ENCODE peak calls at places on chromosomes 3 and 15, in seven cellular contexts. K is prostate gland, W is upper lobe of left lung, E is adrenal gland, C is heart left ventricle, I is HCT116, Z is H1. N is an unnamed sample.

GRCh38 chr15:33089878-33090757 is 104.4 kb downstream of the FMN1 start:
- DNase-seq in C (no peak), E (no peak), I (no peak), Z (no peak), W (no peak), K (peak; percentile 47), N (no peak)

GRCh38 chr3:156670652-156671051 is 3.7 kb upstream of the TIPARP start:
- DNase-seq in E (no peak), C (no peak), I (no peak), W (no peak), K (no peak), Z (no peak), N (no peak)

GRCh38 chr3:106673926-106674569 is 703.2 kb upstream of the CCDC54 start:
- DNase-seq in W (no peak), I (no peak), E (no peak), C (no peak), Z (no peak), K (no peak), N (no peak)

GRCh38 chr3:122797291-122797690 is 2.4 kb downstream of the SLC49A4 start:
- DNase-seq in Z (no peak), C (no peak), I (no peak), K (no peak), E (no peak), W (no peak), N (no peak)

GRCh38 chr3:71919572-71919971 is 134.6 kb upstream of the PROK2 start:
- DNase-seq in W (no peak), Z (no peak), K (no peak), C (no peak), I (no peak), E (no peak), N (no peak)

GRCh38 chr3:27714692-27715453 is 7.2 kb downstream of the EOMES start:
- DNase-seq in I (no peak), Z (peak; percentile 74), E (no peak), W (peak; percentile 88), K (no peak), C (peak; percentile 61), N (no peak)

GRCh38 chr3:39383190-39383912 is at the start of gene SLC25A38:
- DNase-seq in K (peak; percentile 75), E (peak; percentile 82), C (peak; percentile 85), Z (peak; percentile 81), W (peak; percentile 93), I (peak; percentile 83), N (peak; percentile 87)

GRCh38 chr3:190533511-190534282 is 19.8 kb downstream of the IL1RAP start:
- DNase-seq in C (peak; percentile 80), W (no peak), I (no peak), Z (no peak), E (peak; percentile 60), K (peak; percentile 82), N (peak; percentile 33)

GRCh38 chr3:136583823-136584222 is 168.4 kb downstream of the STAG1 start:
- DNase-seq in Z (no peak), W (no peak), K (no peak), C (no peak), I (no peak), E (no peak), N (no peak)

GRCh38 chr3:51637941-51638471 is 33.0 kb upstream of the TEX264 start:
- DNase-seq in K (peak; percentile 70), E (peak; percentile 61), I (peak; percentile 73), Z (peak; percentile 67), W (no peak), C (no peak), N (no peak)

GRCh38 chr3:179971280-179971679 is 65.5 kb downstream of the PEX5L start:
- DNase-seq in K (no peak), Z (no peak), I (no peak), E (no peak), W (no peak), C (no peak), N (no peak)

GRCh38 chr3:130950641-130951040 is 56.8 kb downstream of the ATP2C1 start:
- DNase-seq in W (no peak), C (no peak), I (no peak), Z (no peak), K (no peak), E (no peak), N (no peak)

GRCh38 chr3:13879946-13880810 is at the start of gene WNT7A:
- DNase-seq in K (no peak), I (no peak), W (peak; percentile 90), E (no peak), Z (peak; percentile 88), C (no peak), N (no peak)

GRCh38 chr15:63070681-63071129 is 28.2 kb downstream of the TPM1 start:
- DNase-seq in Z (no peak), E (no peak), C (no peak), K (no peak), W (no peak), I (no peak), N (no peak)

GRCh38 chr3:87069963-87070362 is 79.0 kb upstream of the VGLL3 start:
- DNase-seq in K (peak; percentile 37), I (no peak), E (no peak), W (no peak), C (no peak), Z (no peak), N (no peak)

GRCh38 chr3:29453278-29453961 is 172.5 kb downstream of the RBMS3 start:
- DNase-seq in C (peak; percentile 44), W (no peak), E (peak; percentile 37), K (peak; percentile 82), I (no peak), Z (no peak), N (no peak)

GRCh38 chr3:191568206-191568605 is 107.2 kb downstream of the PYDC2 start:
- DNase-seq in Z (no peak), E (no peak), K (no peak), I (no peak), W (no peak), C (no peak), N (no peak)

GRCh38 chr3:54202029-54202428 is 79.7 kb downstream of the CACNA2D3 start:
- DNase-seq in I (no peak), Z (no peak), W (no peak), E (no peak), K (no peak), C (no peak), N (no peak)

GRCh38 chr15:88487176-88487795 is 19.8 kb downstream of the MRPS11 start:
- DNase-seq in C (no peak), W (no peak), K (no peak), I (no peak), E (no peak), Z (no peak), N (no peak)

GRCh38 chr3:52068055-52068704 is 11.8 kb upstream of the DUSP7 start:
- DNase-seq in C (no peak), W (no peak), E (no peak), Z (no peak), K (no peak), I (no peak), N (no peak)

GRCh38 chr3:64440498-64440897 is 215.2 kb upstream of the PRICKLE2 start:
- DNase-seq in K (no peak), C (no peak), W (no peak), E (peak; percentile 79), I (no peak), Z (no peak), N (no peak)

GRCh38 chr15:78850926-78851600 is 21.6 kb upstream of the MORF4L1 start:
- DNase-seq in K (no peak), C (no peak), W (no peak), E (no peak), Z (no peak), I (no peak), N (no peak)

GRCh38 chr3:69425249-69425648 is 39.4 kb upstream of the FRMD4B start:
- DNase-seq in I (peak; percentile 21), K (no peak), C (no peak), W (no peak), E (no peak), Z (no peak), N (no peak)

GRCh38 chr15:73964736-73965093 is 27.4 kb downstream of the STOML1 start:
- DNase-seq in C (peak; percentile 90), I (peak; percentile 72), Z (peak; percentile 97), K (peak; percentile 57), W (no peak), E (peak; percentile 91), N (peak; percentile 74)

GRCh38 chr15:75207618-75208500 is 6.2 kb downstream of the C15orf39 start:
- DNase-seq in K (no peak), Z (no peak), I (no peak), C (peak; percentile 35), E (no peak), W (no peak), N (no peak)
- TF ChIP-seq CTCF in K (no peak), Z (no peak), I (no peak), C (no peak), E (no peak), W (no peak), N (no peak)

GRCh38 chr15:40942865-40943264 is 10.4 kb upstream of the CHAC1 start:
- DNase-seq in C (no peak), W (no peak), E (no peak), Z (no peak), K (no peak), I (no peak), N (no peak)
- H3K4me3 ChIP-seq in C (peak overlapping the region; percentile 55), W (peak overlapping the region; percentile 46), E (no peak overlapping the region), Z (no peak overlapping the region), K (no peak overlapping the region), I (no peak overlapping the region), N (no peak overlapping the region)

DNA sequence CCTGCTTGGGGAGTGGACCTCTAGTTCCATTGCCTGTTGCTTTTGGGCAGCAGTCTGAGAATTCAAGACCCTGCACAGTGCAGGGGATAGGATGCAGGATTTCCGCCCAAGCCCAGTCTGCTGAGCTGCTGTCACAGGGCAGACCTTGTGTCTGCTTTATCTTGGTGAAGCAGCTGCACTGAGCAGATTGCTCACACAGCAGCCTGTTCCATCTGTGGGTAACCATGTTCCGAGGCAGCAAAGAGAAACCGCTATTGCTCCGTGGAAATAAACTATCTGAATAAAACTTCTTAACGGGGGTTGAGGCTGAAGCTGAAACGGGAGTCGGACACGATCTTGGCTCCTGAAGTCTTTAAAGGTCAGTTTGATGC is 202.3 kb downstream of the AKAP13 start:
- DNase-seq in E (peak; percentile 60), K (no peak), C (peak; percentile 74), W (no peak), I (no peak), Z (no peak), N (peak; percentile 71)
- TF ChIP-seq POLR2A in E (peak; percentile 66), K (no peak), C (peak; percentile 50), W (peak; percentile 43), I (no peak), Z (no peak), N (peak; percentile 55)

DNA sequence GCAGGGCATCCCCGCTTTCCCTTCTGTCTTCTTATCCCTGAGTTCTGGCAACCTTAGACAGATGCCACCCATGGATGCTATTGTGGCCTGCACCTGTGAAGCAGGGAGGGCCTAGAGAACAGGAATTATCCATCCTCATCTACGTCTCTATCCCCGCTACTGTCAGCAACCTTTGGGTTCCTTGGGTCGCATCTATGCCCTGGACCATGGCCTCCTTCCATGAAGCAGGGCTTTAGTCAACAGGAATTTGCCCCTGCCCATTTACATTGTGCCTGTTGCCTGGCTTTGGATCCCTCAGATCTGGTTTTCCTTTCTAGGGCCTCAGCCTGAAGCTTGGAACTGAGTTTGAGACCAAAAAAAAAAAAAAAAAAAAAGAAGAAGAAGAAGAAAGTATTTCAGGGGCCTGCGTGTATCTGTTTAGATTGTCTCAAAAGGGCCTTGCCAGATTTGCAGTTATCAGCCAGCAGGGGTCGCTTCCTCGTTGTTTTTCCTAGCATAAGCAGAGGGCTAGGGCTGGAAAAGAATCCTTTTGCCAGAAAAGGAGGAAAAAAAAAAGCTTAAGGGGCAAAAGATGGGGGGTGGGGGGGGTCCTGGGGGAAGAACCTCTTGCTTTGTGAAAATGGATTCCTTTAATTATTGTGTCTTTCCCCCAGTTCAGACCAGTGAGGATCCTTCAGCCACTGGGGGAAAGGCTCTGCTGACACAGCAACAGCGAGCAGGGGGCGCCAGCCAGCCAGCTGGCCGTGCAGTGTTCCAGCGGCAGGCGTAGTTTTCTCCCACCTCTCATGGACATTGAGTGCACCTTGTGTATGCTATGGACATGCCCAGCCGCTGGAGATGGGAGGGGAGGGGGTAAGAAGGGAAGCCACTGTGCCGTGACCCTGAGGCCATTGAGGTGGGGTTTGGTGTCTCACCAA is 65.7 kb upstream of the ALDH1L1 start:
- DNase-seq in E (peak; percentile 79), I (peak; percentile 39), W (peak; percentile 81), K (peak; percentile 44), Z (peak; percentile 70), C (peak; percentile 59), N (no peak)
- TF ChIP-seq CTCF in E (peak; percentile 56), I (peak; percentile 63), W (peak; percentile 50), K (peak; percentile 35), Z (peak; percentile 76), C (peak; percentile 54), N (peak; percentile 49)